ENCODE peak calls at places on chromosomes 6 and 20, in four cellular contexts. Q is bronchial epithelial cell, R is lower lobe of right lung, T is tibial nerve. V is an unnamed sample.

GRCh38 chr6:79824231-79824630 is 123.1 kb downstream of the ELOVL4 start:
- DNase-seq in T (no peak), Q (peak), R (no peak), V (no peak)

GRCh38 chr6:23873161-23873560 is 252.9 kb upstream of the NRSN1 start:
- DNase-seq in R (no peak), T (no peak), Q (no peak), V (no peak)

GRCh38 chr20:15362849-15363248 is 1025.4 kb upstream of the FLRT3 start:
- DNase-seq in T (no peak), R (no peak), Q (no peak), V (no peak)

GRCh38 chr6:20497200-20497820 is 36.9 kb upstream of the CDKAL1 start:
- DNase-seq in Q (no peak), R (no peak), T (no peak), V (no peak)

GRCh38 chr6:164014716-164015484 is 600.4 kb downstream of the QKI start:
- DNase-seq in R (no peak), Q (no peak), T (no peak), V (no peak)

GRCh38 chr6:24931752-24932691 is 3.7 kb downstream of the RIPOR2 start:
- DNase-seq in T (no peak), R (no peak), Q (peak), V (peak)

GRCh38 chr6:166168616-166169548 is 1.2 kb upstream of the TBXT start:
- DNase-seq in R (no peak), T (no peak), Q (no peak), V (no peak)

GRCh38 chr6:109456710-109457595 is 1.4 kb upstream of the MICAL1 start:
- DNase-seq in T (no peak), R (peak), Q (peak), V (no peak)

GRCh38 chr6:31180500-31180899 is 10.0 kb upstream of the POU5F1 start:
- DNase-seq in Q (no peak), R (peak), T (peak), V (no peak)

GRCh38 chr6:105077592-105078463 is 102.0 kb downstream of the POPDC3 start:
- DNase-seq in R (no peak), T (no peak), Q (peak), V (no peak)

GRCh38 chr20:53831812-53832211 is 238.2 kb upstream of the ZNF217 start:
- DNase-seq in T (no peak), Q (no peak), R (no peak), V (no peak)

GRCh38 chr20:34017610-34018009 is 23.9 kb downstream of the RALY start:
- DNase-seq in T (no peak), R (no peak), Q (peak), V (no peak)

GRCh38 chr6:160071805-160072687 is 49.6 kb upstream of the SLC22A1 start:
- DNase-seq in R (no peak), T (no peak), Q (peak), V (no peak)
- TF ChIP-seq CTCF in R (no peak), T (no peak), Q (peak), V (peak)

DNA sequence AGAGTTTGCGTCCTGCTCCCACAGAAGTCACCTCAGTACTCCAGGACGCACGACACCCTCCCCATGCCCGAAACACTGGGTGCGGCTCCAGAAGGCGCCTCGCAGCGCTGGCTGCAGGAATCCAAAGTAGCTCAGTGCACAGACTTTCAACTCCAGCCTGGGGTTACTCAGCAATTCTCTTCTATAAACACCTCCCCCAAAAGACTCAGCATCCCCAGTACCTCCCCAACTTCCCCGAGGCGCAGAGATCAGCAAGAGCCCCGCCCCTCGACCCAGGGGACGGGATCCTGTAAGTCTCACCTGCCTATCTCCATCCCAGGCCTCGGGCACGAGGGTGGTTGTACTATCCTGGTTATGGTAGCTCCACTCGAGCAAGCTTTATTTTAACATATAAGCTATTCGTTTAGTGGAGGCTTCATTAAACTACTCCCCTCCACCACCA is 88.1 kb downstream of the ZFP64 start:
- DNase-seq in Q (peak), R (no peak), T (no peak), V (no peak)
- H3K4me3 ChIP-seq in Q (peak), R (peak), T (peak), V (peak)

DNA sequence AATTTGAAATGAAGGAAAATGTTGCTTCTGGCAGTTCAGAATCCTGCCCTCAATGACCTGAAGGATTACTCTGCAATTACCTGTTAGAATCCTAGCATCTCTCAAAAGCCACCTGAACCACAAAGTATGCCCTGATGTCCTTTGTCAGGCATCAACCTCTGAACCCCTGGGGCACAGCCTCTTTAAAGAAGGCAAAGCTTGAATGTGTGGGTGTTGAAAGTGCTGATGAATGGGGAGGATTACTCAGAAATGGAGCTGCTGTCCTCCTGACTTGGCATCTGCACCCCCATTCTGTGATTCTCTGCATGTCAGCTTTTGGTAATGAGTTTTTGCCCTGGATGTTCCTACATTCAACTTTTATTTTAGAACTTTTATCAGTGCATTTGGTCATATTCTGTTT is 179.2 kb downstream of the PKHD1 start:
- DNase-seq in Q (no peak), T (no peak), R (no peak), V (no peak)
- TF ChIP-seq CTCF in Q (no peak), T (no peak), R (no peak), V (no peak)

GRCh38 chr6:718345-718744 is 25.4 kb upstream of the EXOC2 start:
- DNase-seq in T (no peak), R (no peak), Q (no peak), V (no peak)
- H3K4me3 ChIP-seq in T (no peak), R (no peak), Q (no peak), V (no peak)

GRCh38 chr6:101397199-101397598 is 3.7 kb downstream of the GRIK2 start:
- DNase-seq in Q (peak), R (no peak), T (no peak), V (no peak)
- TF ChIP-seq CTCF in Q (peak), R (no peak), T (no peak), V (peak)

DNA sequence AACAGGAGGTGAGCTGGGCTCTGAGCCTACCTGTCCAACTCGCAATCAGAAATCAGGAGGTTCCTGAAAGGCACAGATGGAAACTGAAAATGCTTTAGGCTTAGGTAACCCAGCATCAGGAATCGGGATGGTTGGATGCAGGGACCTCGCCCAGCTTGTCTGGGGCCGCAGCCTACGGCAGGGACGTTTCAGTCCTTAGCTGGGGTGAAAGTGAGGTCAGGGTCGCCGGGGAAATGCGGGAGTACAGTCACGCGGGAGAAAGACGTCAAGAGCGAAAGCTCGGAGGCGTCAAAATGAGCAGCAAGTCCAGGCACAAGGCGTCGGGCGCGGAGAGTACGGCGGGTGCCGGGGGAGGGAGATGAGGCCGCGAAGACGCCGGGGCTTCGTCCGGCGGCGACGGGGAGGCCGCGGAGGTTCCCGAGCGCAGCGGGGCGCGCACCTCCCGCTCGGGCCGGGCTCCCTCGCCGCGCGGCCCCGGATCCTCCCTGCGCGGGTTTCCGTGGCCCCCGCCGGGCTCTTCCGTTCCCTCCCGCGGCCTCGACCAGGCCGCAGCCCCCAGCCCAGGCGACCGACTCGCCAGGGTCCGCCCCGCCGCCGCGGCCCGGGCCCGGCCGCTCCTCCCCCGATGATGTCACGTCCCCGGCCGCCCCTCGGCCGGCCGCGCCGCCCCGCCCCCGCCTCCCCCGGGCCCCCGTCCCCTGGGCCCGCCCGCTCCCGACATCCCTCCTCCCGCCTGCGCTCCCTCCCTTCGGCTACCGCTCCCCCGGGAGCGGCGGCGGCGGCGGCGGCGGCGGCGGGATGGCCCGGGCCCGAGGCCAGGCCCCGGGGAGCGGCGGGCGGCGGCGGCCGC is at the start of gene EBF4:
- DNase-seq in Q (no peak), R (peak), T (no peak), V (no peak)
- H3K4me3 ChIP-seq in Q (peak), R (peak), T (peak), V (peak)

GRCh38 chr6:142045380-142046270 is 87.1 kb upstream of the GJE1 start:
- DNase-seq in Q (peak), R (no peak), T (no peak), V (peak)
- TF ChIP-seq CTCF in Q (peak), R (no peak), T (no peak), V (peak)

V was measured in epithelial cell of proximal tubule.